ENCODE peak calls at places on chromosomes 4 and X, in eight cellular contexts. L is neural progenitor cell, T is PC-3, W is fibroblast of lung, P is H1, U is HCT116, D is astrocyte, R is hepatocyte. K is an unnamed sample.

GRCh38 chrX:153381684-153382532 is 19.2 kb downstream of the PNMA6E start:
- DNase-seq in R (peak), D (peak), L (peak), U (no peak), W (peak), P (no peak), T (no peak), K (peak)

GRCh38 chr4:38091636-38092035 is 131.4 kb downstream of the PTTG2 start:
- DNase-seq in L (no peak), R (no peak), W (peak), T (no peak), U (no peak), P (no peak), D (peak), K (no peak)

GRCh38 chr4:77990904-77991358 is 66.2 kb upstream of the FRAS1 start:
- DNase-seq in L (no peak), T (no peak), D (no peak), P (no peak), U (no peak), W (no peak), R (no peak), K (no peak)

GRCh38 chr4:26220704-26221103 is 100.1 kb upstream of the RBPJ start:
- DNase-seq in P (no peak), R (no peak), L (no peak), D (peak), U (no peak), T (peak), W (peak), K (no peak)

GRCh38 chr4:948936-949300 is 16.7 kb downstream of the TMEM175 start:
- DNase-seq in R (no peak), P (no peak), D (no peak), T (no peak), W (no peak), U (no peak), L (no peak), K (no peak)

GRCh38 chr4:4651811-4652609 is 110.2 kb upstream of the STX18 start:
- DNase-seq in D (no peak), P (no peak), L (peak), U (no peak), W (peak), T (no peak), R (no peak), K (no peak)

GRCh38 chrX:18983711-18984380 is at the start of gene PHKA2:
- DNase-seq in D (peak), L (no peak), U (no peak), T (peak), P (no peak), R (peak), W (no peak), K (no peak)

GRCh38 chr4:42855779-42856178 is 36.7 kb upstream of the GRXCR1 start:
- DNase-seq in R (no peak), P (no peak), W (no peak), L (no peak), U (no peak), T (peak), D (no peak), K (no peak)

GRCh38 chrX:72479324-72480274 is 93.0 kb downstream of the HDAC8 start:
- DNase-seq in P (no peak), D (no peak), U (no peak), W (no peak), R (peak), L (peak), T (peak), K (no peak)

GRCh38 chrX:97389761-97390192 is 506.1 kb downstream of the RPA4 start:
- DNase-seq in U (peak), P (no peak), L (no peak), R (peak), W (peak), T (peak), D (peak), K (no peak)

GRCh38 chr4:82360298-82361177 is 13.3 kb downstream of the HNRNPD start:
- DNase-seq in D (peak), L (peak), R (peak), W (no peak), P (no peak), T (peak), U (no peak), K (no peak)

GRCh38 chr4:38141808-38142500 is 181.8 kb downstream of the PTTG2 start:
- DNase-seq in D (peak), L (no peak), W (peak), P (no peak), R (no peak), T (peak), U (no peak), K (no peak)

GRCh38 chr4:3520796-3521600 is 11.2 kb downstream of the LRPAP1 start:
- DNase-seq in U (no peak), D (no peak), R (no peak), P (no peak), W (no peak), L (no peak), T (no peak), K (no peak)

GRCh38 chrX:13826770-13827169 is 9.9 kb upstream of the GPM6B start:
- DNase-seq in T (no peak), D (no peak), R (no peak), P (no peak), W (no peak), U (no peak), L (no peak), K (no peak)

GRCh38 chrX:24415921-24416320 is 49.2 kb upstream of the PDK3 start:
- DNase-seq in P (no peak), D (no peak), U (no peak), T (no peak), L (no peak), R (no peak), W (no peak), K (no peak)

GRCh38 chr4:82578935-82579334 is 17.1 kb upstream of the TMEM150C start:
- DNase-seq in L (no peak), W (no peak), D (no peak), R (no peak), P (no peak), U (peak), T (no peak), K (no peak)

GRCh38 chr4:68906238-68907137 is 45.1 kb downstream of the UGT2A3 start:
- DNase-seq in U (no peak), T (no peak), D (peak), R (peak), W (peak), P (no peak), L (peak), K (no peak)

GRCh38 chr4:114509340-114509739 is 89.3 kb upstream of the UGT8 start:
- DNase-seq in W (no peak), R (no peak), P (no peak), U (no peak), T (no peak), D (no peak), L (no peak), K (no peak)

GRCh38 chr4:155542415-155542814 is 124.2 kb upstream of the GUCY1A1 start:
- DNase-seq in D (no peak), R (no peak), W (no peak), L (no peak), T (no peak), U (no peak), P (no peak), K (no peak)

GRCh38 chr4:71830-72229 is 18.7 kb downstream of the ZNF595 start:
- DNase-seq in L (no peak), W (no peak), T (peak), U (no peak), P (no peak), R (no peak), D (no peak), K (no peak)

GRCh38 chrX:19372170-19373033 is 28.7 kb downstream of the PDHA1 start:
- DNase-seq in W (peak), P (no peak), T (peak), U (peak), L (peak), R (peak), D (peak), K (peak)

GRCh38 chrX:38220024-38220935 is at the start of gene SRPX:
- DNase-seq in W (peak), D (peak), P (no peak), T (peak), R (peak), L (peak), U (peak), K (no peak)

GRCh38 chrX:115690554-115691216 is 129.7 kb downstream of the PLS3 start:
- DNase-seq in U (peak), L (peak), W (peak), R (peak), D (peak), P (peak), T (peak), K (peak)

GRCh38 chr4:139660518-139661149 is 5.0 kb upstream of the MGST2 start:
- DNase-seq in D (no peak), U (no peak), L (no peak), W (no peak), R (peak), P (no peak), T (no peak), K (no peak)

GRCh38 chr4:85411386-85411785 is 63.6 kb upstream of the ARHGAP24 start:
- DNase-seq in W (no peak), D (no peak), P (no peak), U (no peak), L (no peak), R (no peak), T (no peak), K (no peak)

GRCh38 chrX:70554081-70554480 is 109.4 kb downstream of the DLG3 start:
- DNase-seq in U (no peak), W (peak), R (peak), L (no peak), T (peak), D (peak), P (no peak), K (no peak)

GRCh38 chr4:114267976-114268375 is 288.5 kb upstream of the ARSJ start:
- DNase-seq in W (no peak), L (no peak), R (no peak), D (no peak), P (no peak), T (no peak), U (no peak), K (no peak)

GRCh38 chrX:54885740-54886139 is 34.9 kb upstream of the TRO start:
- DNase-seq in D (no peak), T (no peak), P (no peak), W (no peak), L (no peak), U (no peak), R (no peak), K (no peak)

GRCh38 chr4:29278580-29278979 is 1441.6 kb upstream of the PCDH7 start:
- DNase-seq in U (no peak), W (peak), T (peak), L (no peak), D (peak), R (no peak), P (no peak), K (no peak)

GRCh38 chr4:26133840-26134239 is 187.0 kb upstream of the RBPJ start:
- DNase-seq in W (no peak), D (no peak), L (no peak), U (no peak), T (no peak), P (no peak), R (no peak), K (no peak)

GRCh38 chr4:120865985-120866384 is 56.5 kb downstream of the PRDM5 start:
- DNase-seq in D (peak), U (no peak), T (no peak), L (peak), R (no peak), W (peak), P (no peak), K (no peak)

GRCh38 chr4:113559947-113560346 is 201.6 kb downstream of the CAMK2D start:
- DNase-seq in U (no peak), W (no peak), R (no peak), P (no peak), T (no peak), D (no peak), L (peak), K (no peak)

GRCh38 chr4:30380404-30380998 is 339.7 kb upstream of the PCDH7 start:
- DNase-seq in D (peak), W (peak), L (peak), T (peak), U (peak), R (peak), P (peak), K (no peak)

GRCh38 chrX:18390941-18391538 is 34.4 kb upstream of the CDKL5 start:
- DNase-seq in W (peak), R (peak), L (peak), T (peak), U (peak), D (peak), P (no peak), K (peak)

GRCh38 chr4:38160487-38161207 is 200.4 kb downstream of the PTTG2 start:
- DNase-seq in D (peak), T (peak), R (peak), U (peak), W (peak), L (peak), P (no peak), K (no peak)

GRCh38 chrX:19883878-19884277 is 3.5 kb downstream of the SH3KBP1 start:
- DNase-seq in T (peak), D (no peak), W (no peak), L (no peak), P (no peak), U (peak), R (no peak), K (no peak)

GRCh38 chr4:71456841-71457240 is 118.0 kb downstream of the SLC4A4 start:
- DNase-seq in P (no peak), U (no peak), L (no peak), R (peak), W (peak), D (peak), T (peak), K (no peak)

GRCh38 chr4:81915430-81915829 is 443.7 kb upstream of the RASGEF1B start:
- DNase-seq in U (no peak), W (no peak), P (no peak), R (no peak), D (no peak), L (no peak), T (no peak), K (no peak)

DNA sequence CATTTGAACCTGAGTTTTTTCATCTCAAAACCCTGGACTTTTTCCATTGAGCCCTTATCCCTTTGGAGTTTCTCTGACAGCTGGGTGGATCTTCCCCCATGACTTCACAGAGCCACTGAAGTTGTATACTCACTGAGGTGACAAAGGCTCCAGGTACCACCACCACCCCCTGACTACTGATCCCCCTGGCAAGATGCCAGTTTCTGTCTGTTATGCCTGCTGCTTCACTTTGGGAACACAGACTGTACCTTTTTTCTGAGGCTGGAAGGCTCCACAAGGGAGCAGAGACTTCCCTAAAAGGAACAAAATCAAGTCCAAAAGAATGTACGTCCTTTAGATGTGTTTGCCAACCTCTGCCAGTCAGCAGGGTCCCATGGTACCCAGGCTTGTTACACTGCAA is 160.3 kb upstream of the JADE1 start:
- DNase-seq in R (peak), U (no peak), P (no peak), L (no peak), T (no peak), W (no peak), D (no peak), K (no peak)
- TF ChIP-seq EZH2 in R (no peak), U (no peak), P (no peak), L (no peak), T (no peak), W (no peak), D (no peak), K (no peak)

GRCh38 chr4:109816082-109816442 is 500 bp downstream of the GAR1 start:
- DNase-seq in L (peak), P (no peak), W (no peak), R (peak), D (no peak), T (no peak), U (no peak), K (no peak)
- H3K27ac ChIP-seq in L (no peak), P (peak), W (peak), R (peak), D (peak), T (peak), U (peak), K (no peak)

DNA sequence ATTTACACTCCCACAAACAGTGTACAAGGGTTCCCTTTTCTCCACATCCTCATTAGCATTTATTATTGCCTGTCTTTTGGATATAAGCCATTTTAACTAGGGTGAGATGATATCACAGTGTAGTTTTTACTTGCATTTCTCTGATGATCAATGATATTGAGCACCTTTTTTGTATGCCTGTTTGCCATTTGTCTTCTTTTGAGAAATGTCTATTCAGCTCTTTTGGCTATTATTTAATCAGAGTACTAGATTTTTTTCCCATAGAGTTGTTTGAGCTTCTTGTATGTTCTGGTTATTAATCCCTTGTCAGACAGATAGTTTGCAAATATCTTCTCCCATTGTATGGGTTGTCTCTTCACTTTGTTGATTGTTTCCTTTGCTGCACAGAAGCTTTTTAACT is 190.6 kb downstream of the MAGEB17 start:
- DNase-seq in D (no peak), U (no peak), L (no peak), R (no peak), W (no peak), P (no peak), T (no peak), K (no peak)
- TF ChIP-seq EZH2 in D (no peak), U (no peak), L (no peak), R (no peak), W (no peak), P (no peak), T (no peak), K (no peak)

GRCh38 chr4:169153451-169153850 is 117.3 kb downstream of the SH3RF1 start:
- DNase-seq in R (no peak), D (no peak), W (no peak), U (no peak), P (no peak), T (no peak), L (no peak), K (no peak)

GRCh38 chr4:169151671-169152070 is 119.1 kb downstream of the SH3RF1 start:
- DNase-seq in P (no peak), T (peak), D (peak), U (no peak), L (no peak), W (peak), R (no peak), K (no peak)

GRCh38 chr4:169152899-169153298 is 117.9 kb downstream of the SH3RF1 start:
- DNase-seq in U (no peak), T (no peak), W (no peak), P (no peak), D (no peak), R (no peak), L (no peak), K (no peak)

GRCh38 chr4:169150806-169151205 is 120.0 kb downstream of the SH3RF1 start:
- DNase-seq in W (no peak), P (no peak), T (no peak), U (no peak), R (no peak), D (no peak), L (no peak), K (no peak)

DNA sequence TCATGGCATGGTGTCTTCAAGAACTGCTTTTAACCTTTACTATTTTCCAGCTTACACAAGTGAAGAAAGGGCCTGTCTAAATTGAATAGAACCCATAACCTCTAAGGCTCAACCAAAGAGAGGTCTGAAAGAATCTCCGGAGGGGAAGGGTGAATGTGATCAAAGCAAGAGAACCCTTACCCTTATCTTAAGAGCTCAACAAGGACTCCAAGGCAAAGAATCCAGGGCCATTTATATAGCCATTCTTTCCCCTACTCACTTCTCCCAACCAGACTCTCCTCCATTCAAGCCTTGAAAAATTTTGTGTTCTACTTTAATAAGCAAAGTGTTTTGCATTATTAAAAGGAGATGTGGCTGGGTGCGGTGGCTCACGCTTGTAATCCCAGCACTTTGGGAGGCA is 118.7 kb downstream of the SH3RF1 start:
- DNase-seq in W (no peak), T (no peak), U (no peak), L (no peak), D (no peak), R (no peak), P (no peak), K (no peak)
- H3K27ac ChIP-seq in W (no peak), T (peak), U (no peak), L (no peak), D (peak), R (no peak), P (no peak), K (no peak)

GRCh38 chr4:112521123-112522116 is 5.4 kb upstream of the NEUROG2 start:
- DNase-seq in W (no peak), D (no peak), R (no peak), U (no peak), L (peak), P (no peak), T (no peak), K (no peak)
- TF ChIP-seq EZH2 in W (peak), D (peak), R (peak), U (no peak), L (no peak), P (peak), T (no peak), K (no peak)

GRCh38 chr4:55440786-55441185 is 45.0 kb downstream of the TMEM165 start:
- DNase-seq in D (no peak), W (no peak), T (no peak), R (no peak), L (no peak), P (no peak), U (no peak), K (no peak)
- H3K27ac ChIP-seq in D (no peak), W (no peak), T (no peak), R (no peak), L (no peak), P (no peak), U (no peak), K (no peak)

DNA sequence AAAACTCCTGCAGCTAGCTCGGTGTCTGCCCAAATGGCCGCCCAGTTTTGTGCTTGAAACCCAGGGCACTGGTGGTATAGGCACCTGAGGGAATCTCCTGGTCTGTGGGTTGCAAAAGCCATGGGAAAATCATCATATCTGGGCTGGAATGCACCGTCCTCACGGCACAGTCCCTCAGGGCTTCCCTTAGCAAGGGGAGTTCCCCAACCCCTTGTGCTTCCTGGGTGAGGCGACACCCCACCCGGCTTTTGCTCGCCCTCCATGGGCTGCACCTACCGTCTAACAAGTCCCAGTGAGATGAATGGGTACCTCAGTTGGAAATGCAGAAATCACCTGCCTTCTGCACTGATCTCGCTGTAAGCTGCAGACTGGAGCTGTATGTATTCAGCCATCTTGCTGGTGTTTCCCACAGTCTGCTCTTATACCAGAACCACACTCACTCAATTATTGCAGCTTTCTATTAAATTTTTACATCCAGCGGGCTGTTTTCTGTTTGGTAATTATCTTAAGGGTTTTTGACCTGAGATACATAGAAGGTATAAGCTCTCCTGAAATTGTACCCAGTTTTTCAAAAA is 36.7 kb upstream of the NPNT start:
- DNase-seq in P (no peak), D (no peak), L (no peak), W (no peak), U (no peak), T (no peak), R (no peak), K (no peak)
- TF ChIP-seq EZH2 in P (no peak), D (no peak), L (no peak), W (no peak), U (no peak), T (no peak), R (no peak), K (no peak)

DNA sequence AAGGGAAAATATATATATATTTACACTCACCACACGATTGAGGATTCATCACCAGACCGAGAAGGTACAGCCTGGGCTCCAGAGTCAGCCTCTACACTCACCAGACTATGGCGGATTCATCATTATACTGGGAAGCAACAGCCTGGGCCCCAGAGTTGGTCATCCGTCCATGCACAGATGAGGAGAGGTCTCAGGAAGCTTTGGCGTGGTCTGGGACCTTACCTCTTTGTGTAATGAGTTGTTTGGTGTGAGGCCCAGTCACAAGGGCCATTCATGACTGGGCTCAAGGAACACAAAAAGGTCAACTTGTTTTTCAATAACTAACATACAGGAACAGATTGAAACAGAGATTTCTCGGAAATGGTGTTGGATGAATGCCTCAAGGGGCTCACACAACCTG is 926.1 kb downstream of the FAM133A start:
- DNase-seq in L (no peak), R (no peak), T (no peak), P (no peak), W (no peak), D (no peak), U (no peak), K (no peak)
- H3K27ac ChIP-seq in L (no peak), R (no peak), T (no peak), P (no peak), W (no peak), D (no peak), U (no peak), K (no peak)

K was measured in SK-N-MC.